ENCODE peak calls at places on chromosomes 3 and 15, in six cellular contexts. T, L, I, F, G and R are unnamed samples.

GRCh38 chr15:62584301-62585235 is 419.5 kb upstream of the C2CD4B start:
- DNase-seq in T (no peak), L (no peak), I (no peak), F (no peak), G (no peak), R (no peak)

GRCh38 chr3:150736316-150736719 is 26.7 kb downstream of the SIAH2 start:
- DNase-seq in T (no peak), L (no peak), I (no peak), F (no peak), G (no peak), R (no peak)

GRCh38 chr3:52349131-52349530 is 33.0 kb downstream of the DNAH1 start:
- DNase-seq in T (no peak), L (no peak), I (no peak), F (no peak), G (no peak), R (no peak)

GRCh38 chr15:89531796-89532537 is 35.6 kb upstream of the RHCG start:
- DNase-seq in T (no peak), L (no peak), I (no peak), F (no peak), G (no peak), R (no peak)

GRCh38 chr3:120369000-120369399 is 19.8 kb upstream of the LRRC58 start:
- DNase-seq in T (no peak), L (no peak), I (no peak), F (no peak), G (no peak), R (no peak)

GRCh38 chr15:45157974-45158373 is 28.2 kb downstream of the DUOX1 start:
- DNase-seq in T (peak; percentile 91), L (no peak), I (no peak), F (no peak), G (peak; percentile 35), R (no peak)

GRCh38 chr15:40289140-40289775 is 6.4 kb upstream of the ANKRD63 start:
- DNase-seq in T (no peak), L (no peak), I (no peak), F (peak; percentile 55), G (no peak), R (no peak)

GRCh38 chr3:188491276-188491687 is 337.3 kb downstream of the LPP start:
- DNase-seq in T (peak; percentile 70), L (no peak), I (no peak), F (no peak), G (no peak), R (no peak)

GRCh38 chr15:83784975-83785374 is 131.1 kb downstream of the ADAMTSL3 start:
- DNase-seq in T (peak; percentile 35), L (no peak), I (no peak), F (no peak), G (no peak), R (no peak)

GRCh38 chr3:194485876-194486539 is 794 bp downstream of the ATP13A3 start:
- DNase-seq in T (no peak), L (peak; percentile 31), I (peak; percentile 61), F (peak; percentile 71), G (no peak), R (peak; percentile 45)

GRCh38 chr3:138245026-138245425 is 57.9 kb downstream of the ARMC8 start:
- DNase-seq in T (no peak), L (no peak), I (no peak), F (no peak), G (no peak), R (no peak)

GRCh38 chr15:57881361-57881760 is 174.8 kb downstream of the POLR2M start:
- DNase-seq in T (peak; percentile 57), L (no peak), I (no peak), F (no peak), G (no peak), R (no peak)

GRCh38 chr3:107212709-107213664 is 164.3 kb upstream of the CCDC54 start:
- DNase-seq in T (peak; percentile 69), L (no peak), I (no peak), F (no peak), G (no peak), R (no peak)

GRCh38 chr15:100842756-100843730 is 36.6 kb upstream of the ALDH1A3 start:
- DNase-seq in T (no peak), L (no peak), I (no peak), F (no peak), G (peak; percentile 73), R (no peak)

GRCh38 chr3:58588030-58588614 is 10.9 kb upstream of the FAM107A start:
- DNase-seq in T (peak; percentile 19), L (no peak), I (no peak), F (no peak), G (no peak), R (no peak)

GRCh38 chr3:112958749-112959560 is 15.9 kb downstream of the CD200R1 start:
- DNase-seq in T (no peak), L (no peak), I (no peak), F (no peak), G (no peak), R (no peak)

GRCh38 chr3:195897081-195897852 is 11.1 kb downstream of the TNK2 start:
- DNase-seq in T (peak; percentile 56), L (no peak), I (no peak), F (peak; percentile 63), G (no peak), R (no peak)

GRCh38 chr3:11477286-11477935 is 166.3 kb downstream of the VGLL4 start:
- DNase-seq in T (peak; percentile 98), L (no peak), I (no peak), F (no peak), G (peak; percentile 47), R (no peak)

DNA sequence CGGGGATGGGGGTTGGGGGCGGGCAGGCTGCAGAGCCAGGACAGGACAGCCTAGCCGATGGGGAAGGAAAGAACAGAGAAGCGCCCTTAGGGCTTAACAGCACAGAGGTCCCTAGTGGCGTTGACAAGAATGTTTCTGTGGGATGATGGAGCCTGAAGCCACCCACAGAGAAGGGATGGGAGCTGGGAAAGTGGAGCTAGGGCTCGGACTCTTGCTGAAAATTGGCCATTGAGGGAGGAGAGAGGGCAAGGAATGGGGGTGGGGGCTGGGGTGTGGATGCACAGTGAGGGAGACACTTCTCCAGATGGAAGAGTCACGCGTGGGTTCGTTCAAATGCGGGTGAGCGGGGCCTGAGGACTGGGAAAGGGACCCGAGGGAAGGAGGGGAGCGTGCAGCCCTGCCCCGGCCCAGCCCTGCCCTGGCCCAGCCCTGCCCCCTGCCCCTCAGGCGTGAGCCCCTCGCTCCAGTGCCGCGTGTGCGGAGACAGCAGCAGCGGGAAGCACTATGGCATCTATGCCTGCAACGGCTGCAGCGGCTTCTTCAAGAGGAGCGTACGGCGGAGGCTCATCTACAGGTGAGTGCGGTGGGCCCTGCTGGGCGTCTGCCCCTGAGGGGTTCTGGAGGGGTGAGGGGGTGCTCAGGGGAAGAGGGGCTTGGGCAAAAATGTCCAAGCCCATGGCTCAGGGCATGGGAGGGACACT is 832 bp downstream of the NR2E3 start:
- DNase-seq in T (no peak), L (no peak), I (no peak), F (no peak), G (no peak), R (peak; percentile 31)
- TF ChIP-seq CTCF in T (no peak), L (no peak), I (no peak), F (no peak), G (no peak), R (no peak)

DNA sequence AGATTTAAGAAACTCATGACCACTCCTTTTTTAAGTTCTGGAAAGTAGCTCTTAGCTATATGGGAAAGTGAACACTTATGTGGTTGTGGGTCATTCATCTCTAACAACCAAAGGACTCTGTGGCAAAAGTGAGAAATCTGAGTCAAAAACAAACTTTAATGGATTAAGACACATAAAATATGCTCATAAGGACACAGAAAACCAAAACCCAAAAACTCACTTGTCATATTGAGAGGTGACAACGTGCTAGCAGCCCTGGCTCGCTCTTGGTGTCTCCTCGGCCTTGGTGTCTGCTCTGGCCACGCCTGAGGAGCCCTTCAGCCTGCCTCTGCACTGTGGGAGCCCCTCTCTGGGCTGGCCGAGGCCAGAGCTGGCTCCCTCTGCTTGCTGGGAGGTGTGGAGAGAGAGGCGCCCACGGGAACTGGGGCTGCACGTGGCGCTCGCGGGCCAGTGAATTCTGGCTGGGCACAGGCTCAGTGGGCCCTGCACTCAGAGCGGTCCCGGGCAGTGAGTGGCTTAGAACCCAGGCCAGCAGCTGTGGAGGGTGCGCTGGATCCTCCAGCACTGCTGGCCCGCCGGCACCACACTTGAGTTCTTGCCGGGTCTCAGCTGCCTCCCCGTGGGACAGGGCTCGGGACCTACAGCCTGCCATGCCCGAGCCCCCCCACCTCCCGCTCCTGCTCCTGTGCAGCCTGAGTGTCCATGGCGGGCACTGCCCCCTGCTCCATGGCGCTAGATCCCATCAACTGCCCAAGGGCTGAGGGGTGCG is 30.3 kb upstream of the SKIL start:
- DNase-seq in T (no peak), L (no peak), I (no peak), F (no peak), G (no peak), R (no peak)
- TF ChIP-seq CTCF in T (no peak), L (no peak), I (no peak), F (no peak), G (no peak), R (no peak)

GRCh38 chr3:185517387-185517786 is 18.6 kb upstream of the TMEM41A start:
- DNase-seq in T (no peak), L (no peak), I (no peak), F (no peak), G (no peak), R (no peak)

GRCh38 chr3:185521349-185522138 is 22.7 kb upstream of the TMEM41A start:
- DNase-seq in T (no peak), L (peak; percentile 23), I (no peak), F (no peak), G (no peak), R (no peak)

DNA sequence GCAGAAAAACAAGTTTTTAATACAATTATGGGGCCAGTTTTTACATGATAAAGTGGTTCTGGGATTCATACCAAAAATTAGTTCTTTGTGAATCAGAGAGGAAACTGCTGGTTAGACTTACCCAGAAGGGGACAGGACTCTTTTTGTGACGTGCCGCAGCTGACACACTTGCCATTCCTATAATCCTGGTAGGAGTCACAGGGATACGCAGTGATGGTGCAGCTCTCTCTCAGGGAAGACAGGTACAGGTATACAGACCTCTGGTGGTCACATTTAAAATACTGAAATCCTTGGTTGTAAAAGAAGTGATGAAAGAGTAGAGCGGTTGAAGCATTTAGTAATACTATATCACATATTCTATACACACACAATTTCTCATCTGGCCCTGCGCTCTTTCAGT is 20.2 kb upstream of the TMEM41A start:
- DNase-seq in T (no peak), L (no peak), I (no peak), F (no peak), G (no peak), R (no peak)
- TF ChIP-seq CTCF in T (no peak), L (no peak), I (no peak), F (no peak), G (no peak), R (no peak)

GRCh38 chr3:14121859-14122258 is 2.8 kb downstream of the CHCHD4 start:
- DNase-seq in T (no peak), L (no peak), I (no peak), F (no peak), G (no peak), R (no peak)

GRCh38 chr3:14124615-14125192 is at the start of the genes CHCHD4 and TMEM43:
- DNase-seq in T (peak; percentile 94), L (peak; percentile 100), I (peak; percentile 97), F (peak; percentile 100), G (peak; percentile 99), R (peak; percentile 100)

GRCh38 chr3:14124223-14124614 is 451 bp downstream of the CHCHD4 start:
- DNase-seq in T (no peak), L (peak; percentile 68), I (no peak), F (peak; percentile 82), G (no peak), R (peak; percentile 82)

GRCh38 chr3:14122301-14122700 is 2.4 kb downstream of the CHCHD4 start:
- DNase-seq in T (no peak), L (no peak), I (no peak), F (no peak), G (no peak), R (no peak)

GRCh38 chr3:14123308-14124222 is 1.1 kb downstream of the CHCHD4 start:
- DNase-seq in T (no peak), L (no peak), I (no peak), F (no peak), G (no peak), R (no peak)
- TF ChIP-seq CTCF in T (no peak), L (no peak), I (no peak), F (no peak), G (no peak), R (no peak)